ENCODE peak calls at places on chromosomes 1 and 21, in five cellular contexts. D, Q, H, G and O are unnamed samples. For H3K4me1, the result is how much of the 10 kb centered on the place peaks cover.

GRCh38 chr1:223022641-223023473 is 120.2 kb downstream of the TLR5 start:
- DNase-seq in D (no peak), Q (no peak), H (no peak), G (no peak), O (no peak)

GRCh38 chr1:175530167-175530566 is 213.2 kb downstream of the TNR start:
- DNase-seq in D (no peak), Q (no peak), H (no peak), G (no peak), O (no peak)

GRCh38 chr1:153728305-153729066 is 636 bp downstream of the INTS3 start:
- DNase-seq in D (peak), Q (peak), H (peak), G (peak), O (peak)

GRCh38 chr1:6244401-6245054 is 549 bp downstream of the HES3 start:
- DNase-seq in D (no peak), Q (no peak), H (no peak), G (no peak), O (no peak)

GRCh38 chr1:112614460-112615065 is 4.4 kb downstream of the ST7L start:
- DNase-seq in D (no peak), Q (no peak), H (peak), G (peak), O (no peak)

GRCh38 chr1:1894354-1895049 is 3.6 kb upstream of the GNB1 start:
- DNase-seq in D (no peak), Q (peak), H (peak), G (no peak), O (peak)

GRCh38 chr1:207309775-207310273 is 11.7 kb upstream of the CD55 start:
- DNase-seq in D (peak), Q (no peak), H (no peak), G (peak), O (no peak)

GRCh38 chr1:22700121-22700520 is 10.5 kb upstream of the EPHB2 start:
- DNase-seq in D (no peak), Q (no peak), H (no peak), G (no peak), O (no peak)

GRCh38 chr1:100308777-100309176 is 42.8 kb downstream of the RTCA start:
- DNase-seq in D (no peak), Q (no peak), H (no peak), G (peak), O (no peak)

GRCh38 chr1:30109853-30110252 is 613.5 kb downstream of the MATN1 start:
- DNase-seq in D (peak), Q (no peak), H (no peak), G (no peak), O (no peak)

GRCh38 chr1:1430114-1430982 is 5.1 kb upstream of the VWA1 start:
- DNase-seq in D (peak), Q (peak), H (no peak), G (no peak), O (peak)

GRCh38 chr21:35438643-35439404 is 389.7 kb upstream of the RUNX1 start:
- DNase-seq in D (no peak), Q (no peak), H (peak), G (no peak), O (no peak)

GRCh38 chr1:246784621-246785535 is 60.7 kb downstream of the SCCPDH start:
- DNase-seq in D (no peak), Q (no peak), H (no peak), G (no peak), O (no peak)

GRCh38 chr1:230270185-230270939 is 155.8 kb downstream of the PGBD5 start:
- DNase-seq in D (no peak), Q (peak), H (no peak), G (no peak), O (no peak)

GRCh38 chr1:110872366-110872744 is 593 bp upstream of the CD53 start:
- DNase-seq in D (no peak), Q (no peak), H (no peak), G (no peak), O (no peak)

GRCh38 chr1:29156543-29157268 is 25.0 kb downstream of the SRSF4 start:
- DNase-seq in D (no peak), Q (peak), H (peak), G (no peak), O (no peak)

GRCh38 chr1:223056802-223057201 is 86.2 kb downstream of the TLR5 start:
- DNase-seq in D (no peak), Q (no peak), H (no peak), G (no peak), O (no peak)

GRCh38 chr1:209653915-209654351 is 1.7 kb upstream of the LAMB3 start:
- DNase-seq in D (no peak), Q (no peak), H (peak), G (no peak), O (no peak)

GRCh38 chr1:206422525-206422924 is 47.8 kb upstream of the IKBKE start:
- DNase-seq in D (no peak), Q (no peak), H (no peak), G (no peak), O (no peak)

GRCh38 chr21:28771790-28772501 is 220.7 kb downstream of the LTN1 start:
- DNase-seq in D (no peak), Q (no peak), H (no peak), G (peak), O (no peak)

GRCh38 chr1:64891440-64891815 is 74.9 kb downstream of the JAK1 start:
- DNase-seq in D (no peak), Q (no peak), H (no peak), G (no peak), O (no peak)

GRCh38 chr1:110060034-110060661 is 10.3 kb downstream of the ALX3 start:
- DNase-seq in D (peak), Q (peak), H (peak), G (peak), O (peak)

GRCh38 chr1:9606458-9606857 is 17.7 kb downstream of the TMEM201 start:
- DNase-seq in D (no peak), Q (no peak), H (no peak), G (no peak), O (no peak)

GRCh38 chr1:198443374-198444233 is 96.9 kb downstream of the ATP6V1G3 start:
- DNase-seq in D (no peak), Q (no peak), H (peak), G (peak), O (no peak)

GRCh38 chr1:96845464-96845863 is 123.9 kb downstream of the PTBP2 start:
- DNase-seq in D (no peak), Q (peak), H (peak), G (peak), O (no peak)

GRCh38 chr1:8603220-8603616 is 214.2 kb downstream of the RERE start:
- DNase-seq in D (no peak), Q (no peak), H (no peak), G (no peak), O (no peak)

GRCh38 chr1:176802316-176802715 is 339.3 kb downstream of the PAPPA2 start:
- DNase-seq in D (no peak), Q (no peak), H (no peak), G (no peak), O (no peak)

GRCh38 chr1:163874070-163874469 is 552.3 kb downstream of the NUF2 start:
- DNase-seq in D (no peak), Q (no peak), H (no peak), G (no peak), O (no peak)

GRCh38 chr1:47793563-47793962 is 203.6 kb downstream of the TRABD2B start:
- DNase-seq in D (no peak), Q (no peak), H (no peak), G (no peak), O (no peak)

GRCh38 chr1:162366149-162366548 is 10.5 kb downstream of the SPATA46 start:
- DNase-seq in D (no peak), Q (no peak), H (no peak), G (no peak), O (no peak)

GRCh38 chr1:64664287-64664686 is 80.6 kb upstream of the RAVER2 start:
- DNase-seq in D (no peak), Q (no peak), H (no peak), G (no peak), O (no peak)

GRCh38 chr1:35564884-35565741 is 7.5 kb downstream of the NCDN start:
- DNase-seq in D (no peak), Q (peak), H (no peak), G (no peak), O (peak)
- TF ChIP-seq CTCF in D (no peak), Q (peak), H (no peak), G (no peak), O (no peak)

GRCh38 chr1:63320024-63320799 is 2.2 kb upstream of the FOXD3 start:
- DNase-seq in D (no peak), Q (no peak), H (no peak), G (no peak), O (no peak)

GRCh38 chr1:63319069-63320023 is 3.0 kb upstream of the FOXD3 start:
- DNase-seq in D (no peak), Q (no peak), H (no peak), G (no peak), O (no peak)

GRCh38 chr1:63321788-63322247 is 549 bp upstream of the FOXD3 start:
- DNase-seq in D (no peak), Q (no peak), H (no peak), G (peak), O (no peak)

GRCh38 chr1:63322248-63322943 is at the start of gene FOXD3:
- DNase-seq in D (peak), Q (peak), H (peak), G (peak), O (peak)

GRCh38 chr1:63321061-63321787 is 1.1 kb upstream of the FOXD3 start:
- DNase-seq in D (no peak), Q (no peak), H (no peak), G (no peak), O (no peak)
- H3K4me1 ChIP-seq in D (under half), Q (half or more), H (under half), G (under half), O (under half)

GRCh38 chr1:204619721-204620120 is 65.8 kb downstream of the LRRN2 start:
- DNase-seq in D (no peak), Q (no peak), H (no peak), G (no peak), O (no peak)
- TF ChIP-seq CTCF in D (no peak), Q (no peak), H (no peak), G (no peak), O (no peak)

GRCh38 chr1:200409203-200409760 is 554 bp downstream of the ZNF281 start:
- DNase-seq in D (peak), Q (peak), H (peak), G (no peak), O (peak)

GRCh38 chr1:200409761-200410565 is at the start of gene ZNF281:
- DNase-seq in D (peak), Q (peak), H (peak), G (peak), O (peak)

GRCh38 chr1:200414657-200415056 is 4.8 kb upstream of the ZNF281 start:
- DNase-seq in D (no peak), Q (no peak), H (no peak), G (no peak), O (no peak)

GRCh38 chr1:200411406-200412257 is 1.8 kb upstream of the ZNF281 start:
- DNase-seq in D (no peak), Q (no peak), H (peak), G (no peak), O (no peak)

DNA sequence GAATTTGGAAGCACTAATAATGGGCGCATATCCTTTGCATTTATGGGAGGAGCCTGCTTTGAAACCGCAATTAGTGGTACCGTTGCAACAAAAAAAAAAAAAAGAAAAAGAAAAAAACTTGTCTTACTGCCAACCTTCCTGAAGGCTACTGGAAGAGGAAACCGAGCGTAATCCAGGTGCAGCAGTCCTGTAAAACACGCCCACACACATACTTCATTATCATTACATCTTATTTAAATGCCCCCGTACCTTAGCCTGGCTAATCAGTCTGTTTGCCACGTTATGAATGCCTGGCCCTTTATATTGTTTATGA is 686 bp upstream of the ZNF281 start:
- DNase-seq in D (no peak), Q (no peak), H (peak), G (peak), O (no peak)
- H3K4me1 ChIP-seq in D (under half), Q (under half), H (under half), G (half or more), O (under half)

GRCh38 chr1:66282343-66282852 is 251.6 kb upstream of the SGIP1 start:
- DNase-seq in D (no peak), Q (no peak), H (no peak), G (peak), O (no peak)
- TF ChIP-seq CTCF in D (no peak), Q (peak), H (no peak), G (no peak), O (no peak)

GRCh38 chr21:15141236-15141970 is 76.6 kb upstream of the NRIP1 start:
- DNase-seq in D (no peak), Q (no peak), H (peak), G (no peak), O (peak)
- H3K4me1 ChIP-seq in D (under half), Q (under half), H (under half), G (under half), O (under half)

GRCh38 chr1:201126832-201127754 is at the start of gene ASCL5:
- DNase-seq in D (peak), Q (no peak), H (peak), G (peak), O (peak)
- TF ChIP-seq CTCF in D (no peak), Q (no peak), H (no peak), G (peak), O (no peak)

GRCh38 chr1:37854406-37854805 is 5.0 kb downstream of the MTF1 start:
- DNase-seq in D (no peak), Q (no peak), H (no peak), G (no peak), O (no peak)

GRCh38 chr1:37851782-37852210 is 7.6 kb downstream of the MTF1 start:
- DNase-seq in D (no peak), Q (no peak), H (no peak), G (no peak), O (no peak)

GRCh38 chr1:37851271-37851670 is 8.1 kb downstream of the MTF1 start:
- DNase-seq in D (no peak), Q (no peak), H (no peak), G (no peak), O (no peak)

GRCh38 chr1:37850352-37850955 is 8.9 kb downstream of the MTF1 start:
- DNase-seq in D (no peak), Q (no peak), H (no peak), G (peak), O (no peak)

GRCh38 chr1:37853157-37853556 is 6.2 kb downstream of the MTF1 start:
- DNase-seq in D (no peak), Q (no peak), H (no peak), G (no peak), O (no peak)
- H3K4me1 ChIP-seq in D (under half), Q (half or more), H (under half), G (under half), O (half or more)

GRCh38 chr1:157992031-157992568 is 1.3 kb upstream of the KIRREL1 start:
- DNase-seq in D (peak), Q (no peak), H (peak), G (peak), O (peak)

GRCh38 chr1:157992813-157993178 is 649 bp upstream of the KIRREL1 start:
- DNase-seq in D (no peak), Q (no peak), H (no peak), G (peak), O (no peak)

GRCh38 chr1:157994704-157995540 is 1.5 kb downstream of the KIRREL1 start:
- DNase-seq in D (peak), Q (no peak), H (no peak), G (peak), O (no peak)

GRCh38 chr1:157994081-157994581 is 686 bp downstream of the KIRREL1 start:
- DNase-seq in D (peak), Q (no peak), H (no peak), G (no peak), O (no peak)

GRCh38 chr1:157993179-157994080 is at the start of gene KIRREL1:
- DNase-seq in D (peak), Q (peak), H (peak), G (peak), O (peak)
- TF ChIP-seq CTCF in D (no peak), Q (no peak), H (no peak), G (no peak), O (no peak)